ENCODE peak calls at places on chromosomes 7 and 10, in six cellular contexts. L is tibial nerve, N is RPMI7951, A is COR-L47, U is NCI-H2029, B is heart left ventricle. E is an unnamed sample.

GRCh38 chr10:24949616-24950015 is 2.8 kb downstream of the PRTFDC1 start:
- DNase-seq in L (no peak), N (no peak), A (no peak), U (no peak), B (no peak), E (no peak)

GRCh38 chr10:106661133-106661766 is 503.3 kb downstream of the SORCS1 start:
- DNase-seq in L (no peak), N (no peak), A (no peak), U (no peak), B (no peak), E (no peak)

GRCh38 chr10:20993387-20994170 is 96.5 kb upstream of the NEBL start:
- DNase-seq in L (no peak), N (peak; percentile 54), A (no peak), U (no peak), B (no peak), E (no peak)

GRCh38 chr7:75922966-75923603 is 8.1 kb downstream of the POR start:
- DNase-seq in L (no peak), N (no peak), A (no peak), U (no peak), B (no peak), E (no peak)

GRCh38 chr7:8149222-8149621 is 112.7 kb downstream of the ICA1 start:
- DNase-seq in L (no peak), N (no peak), A (no peak), U (no peak), B (no peak), E (peak; percentile 23)

GRCh38 chr10:85787393-85787792 is 579.2 kb downstream of the GRID1 start:
- DNase-seq in L (no peak), N (no peak), A (no peak), U (no peak), B (no peak), E (no peak)

GRCh38 chr7:157595086-157595855 is 258.5 kb downstream of the DNAJB6 start:
- DNase-seq in L (no peak), N (no peak), A (no peak), U (no peak), B (no peak), E (no peak)

GRCh38 chr10:132554991-132555647 is 17.5 kb downstream of the INPP5A start:
- DNase-seq in L (no peak), N (no peak), A (no peak), U (no peak), B (peak; percentile 64), E (no peak)

GRCh38 chr10:52703898-52704297 is 68.7 kb downstream of the MBL2 start:
- DNase-seq in L (no peak), N (peak; percentile 40), A (no peak), U (no peak), B (no peak), E (no peak)

GRCh38 chr7:155509025-155509724 is 37.2 kb downstream of the CNPY1 start:
- DNase-seq in L (no peak), N (no peak), A (no peak), U (no peak), B (no peak), E (no peak)